ENCODE peak calls at places on chromosome 1, in six cellular contexts. One of them, this sample, is unnamed.

GRCh38 chr1:167713330-167714081 is 8.3 kb upstream of the MPZL1 start:
- DNase-seq in fibroblast of pulmonary artery: peak; percentile 40
- DNase-seq in body of pancreas: peak; percentile 33
- DNase-seq in upper lobe of left lung: peak; percentile 83
- DNase-seq in AG09309: no peak
- DNase-seq in mesothelial cell of epicardium: no peak
- DNase-seq in this sample: no peak

GRCh38 chr1:32201011-32201855 is 838 bp downstream of the CCDC28B start:
- DNase-seq in mesothelial cell of epicardium: peak; percentile 45
- DNase-seq in AG09309: no peak
- DNase-seq in upper lobe of left lung: peak; percentile 82
- DNase-seq in body of pancreas: peak; percentile 74
- DNase-seq in fibroblast of pulmonary artery: peak; percentile 60
- DNase-seq in this sample: peak; percentile 75

GRCh38 chr1:28437260-28437923 is 67.9 kb downstream of the PHACTR4 start:
- DNase-seq in body of pancreas: peak; percentile 29
- DNase-seq in mesothelial cell of epicardium: no peak
- DNase-seq in AG09309: peak; percentile 55
- DNase-seq in upper lobe of left lung: no peak
- DNase-seq in fibroblast of pulmonary artery: peak; percentile 72
- DNase-seq in this sample: no peak

GRCh38 chr1:116571215-116571919 is 541 bp upstream of the CD58 start:
- DNase-seq in AG09309: no peak
- DNase-seq in body of pancreas: no peak
- DNase-seq in mesothelial cell of epicardium: no peak
- DNase-seq in fibroblast of pulmonary artery: no peak
- DNase-seq in upper lobe of left lung: no peak
- DNase-seq in this sample: no peak

GRCh38 chr1:210536263-210536961 is 207.7 kb downstream of the HHAT start:
- DNase-seq in AG09309: no peak
- DNase-seq in mesothelial cell of epicardium: no peak
- DNase-seq in fibroblast of pulmonary artery: no peak
- DNase-seq in upper lobe of left lung: no peak
- DNase-seq in body of pancreas: no peak
- DNase-seq in this sample: no peak

GRCh38 chr1:39238476-39238875 is 34.0 kb downstream of the MACF1 start:
- DNase-seq in body of pancreas: no peak
- DNase-seq in upper lobe of left lung: no peak
- DNase-seq in mesothelial cell of epicardium: no peak
- DNase-seq in fibroblast of pulmonary artery: peak; percentile 97
- DNase-seq in AG09309: peak; percentile 45
- DNase-seq in this sample: no peak

GRCh38 chr1:156308078-156308477 is 9.0 kb upstream of the VHLL start:
- DNase-seq in mesothelial cell of epicardium: no peak
- DNase-seq in fibroblast of pulmonary artery: peak; percentile 37
- DNase-seq in body of pancreas: no peak
- DNase-seq in upper lobe of left lung: no peak
- DNase-seq in AG09309: no peak
- DNase-seq in this sample: no peak

GRCh38 chr1:53734650-53735211 is 4.2 kb downstream of the GLIS1 start:
- DNase-seq in upper lobe of left lung: no peak
- DNase-seq in AG09309: peak; percentile 83
- DNase-seq in mesothelial cell of epicardium: no peak
- DNase-seq in body of pancreas: no peak
- DNase-seq in fibroblast of pulmonary artery: peak; percentile 63
- DNase-seq in this sample: no peak

GRCh38 chr1:230283678-230284077 is 142.5 kb downstream of the PGBD5 start:
- DNase-seq in body of pancreas: no peak
- DNase-seq in AG09309: no peak
- DNase-seq in fibroblast of pulmonary artery: no peak
- DNase-seq in upper lobe of left lung: peak; percentile 44
- DNase-seq in mesothelial cell of epicardium: no peak
- DNase-seq in this sample: no peak

GRCh38 chr1:20035114-20035513 is 34.9 kb upstream of the PLA2G5 start:
- DNase-seq in fibroblast of pulmonary artery: peak; percentile 90
- DNase-seq in mesothelial cell of epicardium: no peak
- DNase-seq in body of pancreas: no peak
- DNase-seq in upper lobe of left lung: no peak
- DNase-seq in AG09309: no peak
- DNase-seq in this sample: no peak

GRCh38 chr1:240706150-240706904 is 94.4 kb upstream of the GREM2 start:
- DNase-seq in body of pancreas: no peak
- DNase-seq in mesothelial cell of epicardium: no peak
- DNase-seq in AG09309: peak; percentile 74
- DNase-seq in fibroblast of pulmonary artery: peak; percentile 46
- DNase-seq in upper lobe of left lung: no peak
- DNase-seq in this sample: no peak

GRCh38 chr1:40595623-40596022 is 64.2 kb downstream of the ZNF684 start:
- DNase-seq in upper lobe of left lung: no peak
- DNase-seq in AG09309: no peak
- DNase-seq in mesothelial cell of epicardium: no peak
- DNase-seq in fibroblast of pulmonary artery: no peak
- DNase-seq in body of pancreas: no peak
- DNase-seq in this sample: no peak

GRCh38 chr1:40594187-40594531 is 62.7 kb downstream of the ZNF684 start:
- DNase-seq in upper lobe of left lung: no peak
- DNase-seq in body of pancreas: peak; percentile 44
- DNase-seq in fibroblast of pulmonary artery: no peak
- DNase-seq in mesothelial cell of epicardium: no peak
- DNase-seq in AG09309: no peak
- DNase-seq in this sample: no peak

GRCh38 chr1:40593449-40594186 is 62.2 kb downstream of the ZNF684 start:
- DNase-seq in body of pancreas: no peak
- DNase-seq in upper lobe of left lung: no peak
- DNase-seq in AG09309: no peak
- DNase-seq in mesothelial cell of epicardium: no peak
- DNase-seq in fibroblast of pulmonary artery: no peak
- DNase-seq in this sample: no peak

DNA sequence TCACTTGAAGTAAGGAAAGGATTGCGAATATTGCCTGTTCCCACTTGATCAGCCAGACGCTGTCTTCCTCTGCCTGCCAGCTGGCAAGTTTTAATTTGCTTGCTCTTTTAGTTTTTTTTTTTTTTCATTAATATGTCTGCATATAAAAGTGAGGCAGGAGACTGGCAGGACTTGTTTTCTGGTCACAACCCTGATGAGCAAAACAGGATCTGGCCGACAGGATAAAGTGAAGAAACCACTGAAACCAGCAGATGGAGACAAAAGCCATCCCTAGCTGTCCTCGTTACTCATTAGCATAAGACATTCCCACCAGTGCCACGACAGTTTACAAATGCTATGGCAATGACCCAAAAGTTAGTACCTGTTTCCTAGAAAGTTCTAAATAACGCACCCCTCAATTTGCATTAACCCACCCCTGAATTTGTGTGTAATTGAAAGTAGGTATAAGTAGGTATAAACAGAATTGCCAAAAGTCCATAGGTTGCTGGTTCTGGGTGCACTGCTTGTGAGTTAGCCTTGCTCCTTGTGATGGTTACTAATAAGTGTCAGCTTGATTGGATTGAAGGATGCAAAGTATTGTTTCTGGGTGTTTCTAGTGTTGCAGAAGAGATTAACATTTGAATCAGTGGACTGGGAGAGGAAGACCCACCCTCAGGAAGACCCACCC is 60.8 kb downstream of the ZNF684 start:
- DNase-seq in mesothelial cell of epicardium: no peak
- DNase-seq in fibroblast of pulmonary artery: peak; percentile 50
- DNase-seq in body of pancreas: no peak
- DNase-seq in upper lobe of left lung: no peak
- DNase-seq in AG09309: no peak
- DNase-seq in this sample: no peak
- TF ChIP-seq CTCF in mesothelial cell of epicardium: no peak
- TF ChIP-seq CTCF in fibroblast of pulmonary artery: peak; percentile 51
- TF ChIP-seq CTCF in body of pancreas: peak; percentile 16
- TF ChIP-seq CTCF in upper lobe of left lung: peak; percentile 21
- TF ChIP-seq CTCF in AG09309: peak; percentile 65
- TF ChIP-seq CTCF in this sample: no peak

GRCh38 chr1:46415514-46415913 is 21.4 kb downstream of the FAAH start:
- DNase-seq in AG09309: no peak
- DNase-seq in mesothelial cell of epicardium: no peak
- DNase-seq in upper lobe of left lung: no peak
- DNase-seq in fibroblast of pulmonary artery: no peak
- DNase-seq in body of pancreas: no peak
- DNase-seq in this sample: no peak

GRCh38 chr1:46411010-46411405 is 16.9 kb downstream of the FAAH start:
- DNase-seq in AG09309: no peak
- DNase-seq in fibroblast of pulmonary artery: no peak
- DNase-seq in upper lobe of left lung: no peak
- DNase-seq in body of pancreas: no peak
- DNase-seq in mesothelial cell of epicardium: no peak
- DNase-seq in this sample: no peak

GRCh38 chr1:46411601-46412341 is 17.7 kb downstream of the FAAH start:
- DNase-seq in mesothelial cell of epicardium: no peak
- DNase-seq in upper lobe of left lung: no peak
- DNase-seq in fibroblast of pulmonary artery: no peak
- DNase-seq in AG09309: no peak
- DNase-seq in body of pancreas: no peak
- DNase-seq in this sample: no peak

GRCh38 chr1:46412853-46413595 is 18.9 kb downstream of the FAAH start:
- DNase-seq in AG09309: no peak
- DNase-seq in upper lobe of left lung: no peak
- DNase-seq in body of pancreas: no peak
- DNase-seq in mesothelial cell of epicardium: no peak
- DNase-seq in fibroblast of pulmonary artery: no peak
- DNase-seq in this sample: no peak

GRCh38 chr1:46413596-46413985 is 19.5 kb downstream of the FAAH start:
- DNase-seq in fibroblast of pulmonary artery: no peak
- DNase-seq in mesothelial cell of epicardium: no peak
- DNase-seq in body of pancreas: no peak
- DNase-seq in AG09309: no peak
- DNase-seq in upper lobe of left lung: no peak
- DNase-seq in this sample: no peak
- TF ChIP-seq CTCF in fibroblast of pulmonary artery: peak; percentile 36
- TF ChIP-seq CTCF in mesothelial cell of epicardium: peak; percentile 35
- TF ChIP-seq CTCF in body of pancreas: no peak
- TF ChIP-seq CTCF in AG09309: no peak
- TF ChIP-seq CTCF in upper lobe of left lung: peak; percentile 20
- TF ChIP-seq CTCF in this sample: no peak

GRCh38 chr1:13733705-13734104 is 33.7 kb downstream of the PRDM2 start:
- DNase-seq in mesothelial cell of epicardium: no peak
- DNase-seq in upper lobe of left lung: no peak
- DNase-seq in body of pancreas: no peak
- DNase-seq in AG09309: no peak
- DNase-seq in fibroblast of pulmonary artery: no peak
- DNase-seq in this sample: no peak

GRCh38 chr1:13731897-13732296 is 31.9 kb downstream of the PRDM2 start:
- DNase-seq in AG09309: no peak
- DNase-seq in mesothelial cell of epicardium: no peak
- DNase-seq in fibroblast of pulmonary artery: no peak
- DNase-seq in body of pancreas: no peak
- DNase-seq in upper lobe of left lung: no peak
- DNase-seq in this sample: no peak

GRCh38 chr1:13732971-13733667 is 33.1 kb downstream of the PRDM2 start:
- DNase-seq in fibroblast of pulmonary artery: no peak
- DNase-seq in AG09309: no peak
- DNase-seq in mesothelial cell of epicardium: no peak
- DNase-seq in body of pancreas: no peak
- DNase-seq in upper lobe of left lung: no peak
- DNase-seq in this sample: no peak

GRCh38 chr1:13730301-13730700 is 30.3 kb downstream of the PRDM2 start:
- DNase-seq in mesothelial cell of epicardium: no peak
- DNase-seq in fibroblast of pulmonary artery: no peak
- DNase-seq in upper lobe of left lung: no peak
- DNase-seq in AG09309: no peak
- DNase-seq in body of pancreas: no peak
- DNase-seq in this sample: no peak

DNA sequence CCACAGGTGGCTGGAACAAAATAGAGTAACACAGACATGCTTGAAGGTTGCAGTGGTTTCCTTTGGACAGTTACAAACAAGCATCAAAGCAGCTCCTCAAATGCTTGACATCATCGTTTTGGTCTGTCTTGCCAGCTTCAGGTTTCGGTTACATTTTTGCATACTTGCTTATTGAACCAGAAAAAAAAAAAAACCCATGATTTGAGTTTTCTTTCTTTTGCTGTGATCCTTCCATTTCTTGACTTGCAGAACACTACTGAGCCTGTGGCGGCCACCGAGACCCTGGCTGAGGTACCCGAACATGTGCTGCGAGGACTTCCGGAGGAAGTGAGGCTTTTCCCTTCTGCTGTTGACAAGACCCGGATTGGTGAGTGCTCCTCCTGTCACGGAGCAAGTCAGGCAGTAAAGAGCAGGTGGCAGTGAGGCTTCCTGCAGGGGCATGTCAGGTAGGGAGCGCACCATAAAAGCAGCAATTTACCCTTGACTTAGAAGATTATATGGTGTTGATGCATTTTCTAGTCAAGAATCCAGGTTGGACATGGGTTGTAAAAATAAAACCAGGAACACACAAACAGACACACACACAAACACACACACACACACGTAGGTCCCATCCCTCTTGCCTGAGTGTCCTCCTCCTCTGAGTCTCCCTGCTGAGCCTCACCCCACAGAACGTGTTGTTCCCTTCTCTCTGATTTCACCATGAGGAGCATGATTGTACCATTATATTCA is 30.9 kb downstream of the PRDM2 start:
- DNase-seq in AG09309: no peak
- DNase-seq in mesothelial cell of epicardium: no peak
- DNase-seq in upper lobe of left lung: no peak
- DNase-seq in fibroblast of pulmonary artery: no peak
- DNase-seq in body of pancreas: peak; percentile 25
- DNase-seq in this sample: peak; percentile 58
- TF ChIP-seq CTCF in AG09309: no peak
- TF ChIP-seq CTCF in mesothelial cell of epicardium: no peak
- TF ChIP-seq CTCF in upper lobe of left lung: no peak
- TF ChIP-seq CTCF in fibroblast of pulmonary artery: no peak
- TF ChIP-seq CTCF in body of pancreas: no peak
- TF ChIP-seq CTCF in this sample: no peak

DNA sequence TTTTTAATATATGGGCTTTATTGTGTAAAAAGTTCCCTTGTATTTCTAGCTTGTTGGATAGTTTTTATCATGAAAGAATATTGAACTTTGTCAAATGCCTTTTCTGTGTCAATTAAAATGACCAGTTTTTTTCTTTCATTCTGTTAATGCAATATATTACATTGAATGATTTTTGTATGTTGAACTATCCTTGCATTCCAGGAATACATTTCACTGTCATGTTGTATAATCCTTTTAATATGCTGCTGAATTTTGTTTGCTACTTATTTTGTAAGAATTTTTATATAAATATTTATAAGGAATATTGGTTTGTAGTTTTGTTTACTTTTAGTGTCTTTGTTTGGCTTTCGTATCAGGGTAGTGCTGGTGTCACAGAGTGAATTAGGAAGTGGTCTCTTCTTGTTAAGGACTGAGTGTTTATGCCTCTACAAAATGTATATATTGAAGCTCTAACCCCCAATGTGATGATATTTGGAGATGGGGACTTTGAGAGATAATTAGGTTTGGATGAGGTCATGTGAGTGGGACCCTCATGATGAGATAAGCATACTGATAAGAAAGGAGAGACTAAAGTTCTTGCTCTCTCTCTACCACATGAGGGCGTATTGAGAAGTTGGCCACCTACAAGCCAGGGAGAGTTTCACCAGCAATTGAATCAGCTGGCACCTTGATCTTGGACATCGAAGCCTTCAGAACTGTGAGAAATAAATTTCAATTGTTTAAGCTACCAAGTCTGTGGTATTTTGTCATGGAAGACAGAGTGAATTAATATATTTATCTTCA is 12.0 kb upstream of the SLAMF6 start:
- DNase-seq in AG09309: no peak
- DNase-seq in upper lobe of left lung: no peak
- DNase-seq in fibroblast of pulmonary artery: no peak
- DNase-seq in body of pancreas: no peak
- DNase-seq in mesothelial cell of epicardium: no peak
- DNase-seq in this sample: no peak
- TF ChIP-seq CTCF in AG09309: no peak
- TF ChIP-seq CTCF in upper lobe of left lung: no peak
- TF ChIP-seq CTCF in fibroblast of pulmonary artery: no peak
- TF ChIP-seq CTCF in body of pancreas: no peak
- TF ChIP-seq CTCF in mesothelial cell of epicardium: no peak
- TF ChIP-seq CTCF in this sample: no peak